ENCODE peak calls at places on chromosomes 3 and 15, in nine cellular contexts. S is kidney; X is fibroblast of lung; T is transverse colon; N is heart left ventricle; H is CD8-positive, alpha-beta T cell; Y is stomach; M is A673; G is IMR-90. I is an unnamed sample.

GRCh38 chr3:133301731-133302130 is 98.1 kb upstream of the BFSP2 start:
- DNase-seq in T (no peak), G (peak), X (peak), H (no peak), S (no peak), M (peak), N (no peak), Y (no peak), I (no peak)

GRCh38 chr3:169836942-169837275 is 24.2 kb upstream of the LRRC34 start:
- DNase-seq in Y (no peak), H (no peak), G (no peak), S (no peak), T (no peak), X (no peak), M (no peak), N (no peak), I (no peak)

GRCh38 chr3:60957541-60957940 is 293.7 kb downstream of the FHIT start:
- DNase-seq in H (no peak), Y (no peak), S (no peak), T (no peak), G (no peak), M (no peak), N (no peak), X (no peak), I (no peak)

GRCh38 chr3:112092439-112093179 is 6.4 kb downstream of the C3orf52 start:
- DNase-seq in M (no peak), T (peak), N (no peak), H (no peak), Y (no peak), X (peak), S (no peak), G (peak), I (no peak)

GRCh38 chr3:100556656-100557310 is 52.6 kb upstream of the ADGRG7 start:
- DNase-seq in X (peak), N (no peak), H (no peak), S (no peak), Y (no peak), T (no peak), G (peak), M (no peak), I (no peak)

GRCh38 chr3:150399060-150399459 is 9.0 kb upstream of the TSC22D2 start:
- DNase-seq in N (no peak), M (no peak), S (no peak), T (no peak), Y (no peak), G (no peak), X (no peak), H (no peak), I (no peak)

GRCh38 chr3:173064631-173065030 is 76.4 kb downstream of the SPATA16 start:
- DNase-seq in M (no peak), Y (no peak), G (no peak), N (no peak), S (no peak), H (no peak), T (no peak), X (no peak), I (no peak)

GRCh38 chr3:179083977-179084376 is 12.4 kb upstream of the ZMAT3 start:
- DNase-seq in Y (no peak), X (no peak), T (no peak), H (no peak), N (no peak), M (no peak), S (no peak), G (no peak), I (no peak)

GRCh38 chr3:143081844-143082778 is 37.5 kb upstream of the CHST2 start:
- DNase-seq in N (no peak), Y (no peak), M (no peak), T (peak), X (no peak), S (no peak), H (no peak), G (no peak), I (no peak)

GRCh38 chr15:94749848-94750617 is 518.7 kb downstream of the MCTP2 start:
- DNase-seq in T (no peak), M (no peak), G (no peak), S (no peak), N (peak), H (no peak), Y (no peak), X (peak), I (no peak)

GRCh38 chr3:195705081-195705991 is 15.4 kb upstream of the MUC20 start:
- DNase-seq in H (no peak), X (no peak), Y (no peak), M (no peak), T (no peak), N (no peak), S (peak), G (no peak), I (no peak)

GRCh38 chr3:154701055-154701454 is 271.1 kb upstream of the GPR149 start:
- DNase-seq in X (no peak), M (no peak), Y (no peak), N (no peak), S (no peak), T (no peak), G (no peak), H (no peak), I (no peak)

GRCh38 chr15:66701422-66702034 is 508 bp upstream of the SMAD6 start:
- DNase-seq in N (peak), H (peak), Y (peak), T (peak), X (peak), M (peak), G (no peak), S (peak), I (no peak)

GRCh38 chr3:182981038-182981380 is 671 bp upstream of the DCUN1D1 start:
- DNase-seq in N (peak), M (no peak), Y (no peak), H (no peak), S (no peak), T (no peak), G (no peak), X (no peak), I (no peak)

GRCh38 chr3:105518806-105519418 is 152.2 kb downstream of the ALCAM start:
- DNase-seq in N (no peak), T (no peak), S (no peak), G (peak), Y (no peak), X (peak), M (peak), H (no peak), I (no peak)

GRCh38 chr3:141370065-141370533 is 1.8 kb downstream of the ZBTB38 start:
- DNase-seq in H (peak), X (peak), T (peak), S (no peak), N (peak), Y (peak), G (peak), M (peak), I (peak)

GRCh38 chr3:65595997-65596300 is 442.8 kb downstream of the MAGI1 start:
- DNase-seq in M (no peak), X (no peak), G (no peak), H (no peak), Y (no peak), N (no peak), T (no peak), S (no peak), I (no peak)

GRCh38 chr15:25237291-25237978 is 201.4 kb downstream of the UBE3A start:
- DNase-seq in X (no peak), Y (no peak), M (no peak), N (no peak), G (no peak), T (no peak), H (no peak), S (peak), I (no peak)

GRCh38 chr3:61903931-61904657 is 342.7 kb downstream of the PTPRG start:
- DNase-seq in Y (peak), H (no peak), X (peak), T (no peak), N (peak), S (no peak), M (peak), G (peak), I (no peak)

GRCh38 chr3:11604139-11604895 is 39.4 kb downstream of the VGLL4 start:
- DNase-seq in S (no peak), M (no peak), H (no peak), T (no peak), N (no peak), G (peak), X (peak), Y (no peak), I (no peak)

GRCh38 chr3:129796146-129796545 is 97.4 kb downstream of the TMCC1 start:
- DNase-seq in T (no peak), N (no peak), Y (no peak), M (no peak), G (no peak), S (no peak), H (no peak), X (no peak), I (no peak)

GRCh38 chr3:129793356-129793755 is 100.2 kb downstream of the TMCC1 start:
- DNase-seq in G (no peak), T (no peak), S (no peak), N (no peak), H (no peak), M (no peak), X (peak), Y (no peak), I (no peak)

GRCh38 chr3:129794319-129795201 is 99.0 kb downstream of the TMCC1 start:
- DNase-seq in X (peak), M (peak), N (peak), H (no peak), G (no peak), S (peak), T (peak), Y (peak), I (no peak)

GRCh38 chr3:129795596-129795995 is 97.9 kb downstream of the TMCC1 start:
- DNase-seq in N (no peak), H (no peak), X (peak), S (no peak), G (peak), M (no peak), T (no peak), Y (no peak), I (no peak)

DNA sequence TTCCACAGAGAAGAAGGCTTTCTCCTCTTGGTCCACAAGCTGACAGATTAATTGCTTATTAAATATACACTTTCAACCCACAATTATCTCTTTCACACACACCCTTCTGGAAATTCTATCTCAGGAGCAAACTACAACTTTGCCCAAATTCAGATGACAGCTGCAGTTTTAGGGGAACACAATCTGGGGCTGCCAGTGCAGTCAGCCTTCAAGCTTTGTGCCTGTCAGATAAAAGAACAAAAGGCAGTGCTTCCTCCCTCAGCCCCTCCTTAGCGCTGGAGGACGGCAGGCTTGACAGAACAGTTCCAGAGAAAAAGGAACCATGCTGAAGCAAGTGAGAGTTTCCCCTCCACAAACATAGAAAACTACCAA is 99.6 kb downstream of the TMCC1 start:
- DNase-seq in Y (no peak), N (no peak), T (no peak), G (no peak), H (no peak), M (peak), S (peak), X (peak), I (no peak)
- H3K4me3 ChIP-seq in Y (no peak), N (peak), T (no peak), G (no peak), H (no peak), M (no peak), S (no peak), X (no peak), I (peak)

GRCh38 chr3:129123314-129124060 is 1.9 kb upstream of the RAB43 start:
- DNase-seq in N (no peak), X (no peak), H (no peak), Y (no peak), T (peak), M (peak), S (no peak), G (peak), I (no peak)
- TF ChIP-seq CTCF in N (no peak), X (no peak), H (no peak), Y (no peak), T (no peak), M (no peak), S (no peak), G (no peak), I (no peak)

DNA sequence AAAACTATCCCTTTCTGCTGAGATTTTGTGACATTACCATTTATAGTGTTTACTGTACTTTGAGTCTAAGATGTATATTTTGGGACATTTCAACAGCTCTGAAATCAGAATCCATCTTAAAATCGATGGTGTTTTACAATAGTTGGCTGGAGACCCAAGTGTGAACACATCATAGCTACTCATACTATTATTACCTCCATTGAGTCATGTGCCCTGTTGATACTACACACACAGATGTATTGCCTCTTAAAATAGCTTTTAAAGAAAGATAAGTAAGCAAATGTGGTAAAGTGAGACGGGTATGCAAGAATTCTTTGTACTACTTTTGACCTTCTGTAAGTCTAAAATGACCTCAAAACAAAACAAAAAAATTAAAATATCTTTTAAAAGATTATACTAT is 6.7 kb downstream of the LMOD3 start:
- DNase-seq in H (no peak), T (no peak), M (no peak), N (no peak), Y (no peak), S (no peak), G (peak), X (peak), I (no peak)
- H3K27ac ChIP-seq in H (no peak), T (no peak), M (no peak), N (peak), Y (no peak), S (no peak), G (no peak), X (no peak), I (no peak)

GRCh38 chr3:136741063-136741462 is 11.1 kb downstream of the STAG1 start:
- DNase-seq in N (no peak), Y (no peak), H (no peak), G (no peak), X (peak), S (no peak), T (no peak), M (no peak), I (no peak)
- H3K4me3 ChIP-seq in N (no peak), Y (no peak), H (no peak), G (no peak), X (no peak), S (no peak), T (no peak), M (no peak), I (no peak)

DNA sequence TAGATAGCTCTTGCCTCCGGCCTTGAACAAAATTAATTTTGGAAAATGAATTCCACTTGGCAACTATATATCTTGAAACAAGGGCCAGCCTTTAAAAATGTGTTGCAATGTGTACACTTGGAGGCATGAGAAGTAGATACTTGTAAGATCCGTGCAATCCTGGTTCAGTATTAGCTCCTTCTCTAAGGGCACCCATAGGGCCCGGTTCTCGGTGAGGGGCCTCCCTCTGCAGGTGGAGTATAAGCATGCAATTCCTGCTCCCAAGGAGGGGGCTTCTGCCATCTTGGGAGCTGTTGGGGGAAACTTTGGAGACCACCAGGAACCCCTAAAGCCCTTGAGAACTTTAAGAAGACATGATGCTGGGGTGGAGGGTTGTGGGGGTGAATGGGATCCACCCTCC is 388.7 kb upstream of the RGMA start:
- DNase-seq in S (no peak), T (no peak), M (no peak), G (no peak), N (no peak), Y (no peak), H (no peak), X (no peak), I (no peak)
- TF ChIP-seq CTCF in S (no peak), T (no peak), M (no peak), G (no peak), N (no peak), Y (no peak), H (no peak), X (no peak), I (no peak)

GRCh38 chr3:32110233-32110760 is 3.9 kb downstream of the GPD1L start:
- DNase-seq in N (no peak), M (no peak), H (no peak), Y (no peak), T (no peak), S (no peak), X (no peak), G (no peak), I (no peak)
- H3K27ac ChIP-seq in N (peak), M (no peak), H (no peak), Y (no peak), T (peak), S (no peak), X (no peak), G (no peak), I (no peak)

I was measured in coronary artery.